ENCODE peak calls at places on chromosomes 11 and 22, in six cellular contexts. I is ovary, P is stomach, O is suprapubic skin, F is tibial nerve, Y is transverse colon. J is an unnamed sample. For H3K4me1, the result is how much of the 10 kb centered on the place peaks cover.

GRCh38 chr22:22085702-22086500 is 103.3 kb upstream of the TOP3B start:
- DNase-seq in I (no peak), P (no peak), O (no peak), F (no peak), Y (no peak), J (peak)

GRCh38 chr11:3186166-3186953 is 21.2 kb upstream of the OSBPL5 start:
- DNase-seq in I (no peak), P (no peak), O (no peak), F (no peak), Y (peak), J (no peak)

GRCh38 chr11:28674432-28675076 is 566.4 kb downstream of the METTL15 start:
- DNase-seq in I (no peak), P (no peak), O (no peak), F (no peak), Y (no peak), J (no peak)

GRCh38 chr11:69752890-69753289 is 22.3 kb downstream of the FGF4 start:
- DNase-seq in I (no peak), P (no peak), O (no peak), F (no peak), Y (no peak), J (no peak)

GRCh38 chr11:78715639-78716311 is 141.1 kb upstream of the NARS2 start:
- DNase-seq in I (no peak), P (peak), O (no peak), F (no peak), Y (peak), J (no peak)

GRCh38 chr11:65559951-65560537 is 1.9 kb upstream of the LTBP3 start:
- DNase-seq in I (no peak), P (no peak), O (no peak), F (no peak), Y (peak), J (no peak)

GRCh38 chr11:73976451-73977151 is 6.0 kb downstream of the UCP2 start:
- DNase-seq in I (no peak), P (no peak), O (no peak), F (no peak), Y (no peak), J (no peak)

GRCh38 chr11:85815186-85815911 is 4.4 kb upstream of the SYTL2 start:
- DNase-seq in I (no peak), P (no peak), O (no peak), F (no peak), Y (no peak), J (no peak)

GRCh38 chr22:39150848-39151215 is 1.6 kb downstream of the CBX7 start:
- DNase-seq in I (no peak), P (no peak), O (no peak), F (peak), Y (no peak), J (no peak)

GRCh38 chr22:23526588-23527315 is 53.3 kb downstream of the IGLL1 start:
- DNase-seq in I (peak), P (no peak), O (no peak), F (no peak), Y (no peak), J (no peak)

GRCh38 chr11:76291576-76292526 is 85.5 kb upstream of the WNT11 start:
- DNase-seq in I (no peak), P (no peak), O (no peak), F (no peak), Y (no peak), J (no peak)

GRCh38 chr11:2802389-2803185 is 83.0 kb downstream of the CDKN1C start:
- DNase-seq in I (peak), P (peak), O (peak), F (peak), Y (peak), J (no peak)

GRCh38 chr11:71913716-71914115 is 14.7 kb downstream of the XNDC1N start:
- DNase-seq in I (no peak), P (no peak), O (no peak), F (no peak), Y (no peak), J (no peak)

GRCh38 chr11:72812968-72813739 is 1.1 kb upstream of the ATG16L2 start:
- DNase-seq in I (peak), P (peak), O (no peak), F (no peak), Y (peak), J (no peak)

GRCh38 chr22:32996702-32997101 is 61.5 kb downstream of the SYN3 start:
- DNase-seq in I (no peak), P (no peak), O (peak), F (peak), Y (peak), J (peak)

GRCh38 chr22:23075525-23076216 is 5.4 kb downstream of the GNAZ start:
- DNase-seq in I (no peak), P (peak), O (no peak), F (no peak), Y (no peak), J (no peak)

GRCh38 chr11:123261345-123262106 is 66.5 kb upstream of the CLMP start:
- DNase-seq in I (peak), P (peak), O (peak), F (peak), Y (peak), J (no peak)

GRCh38 chr11:44630511-44631210 is 65.2 kb downstream of the CD82 start:
- DNase-seq in I (peak), P (peak), O (peak), F (no peak), Y (peak), J (no peak)

GRCh38 chr22:41929158-41929896 is 2.7 kb upstream of the TNFRSF13C start:
- DNase-seq in I (no peak), P (no peak), O (no peak), F (no peak), Y (no peak), J (no peak)

GRCh38 chr11:129719037-129719436 is 96.6 kb upstream of the TMEM45B start:
- DNase-seq in I (no peak), P (no peak), O (peak), F (no peak), Y (no peak), J (no peak)

GRCh38 chr11:78315724-78316123 is 101.9 kb downstream of the GAB2 start:
- DNase-seq in I (no peak), P (no peak), O (no peak), F (no peak), Y (no peak), J (no peak)

DNA sequence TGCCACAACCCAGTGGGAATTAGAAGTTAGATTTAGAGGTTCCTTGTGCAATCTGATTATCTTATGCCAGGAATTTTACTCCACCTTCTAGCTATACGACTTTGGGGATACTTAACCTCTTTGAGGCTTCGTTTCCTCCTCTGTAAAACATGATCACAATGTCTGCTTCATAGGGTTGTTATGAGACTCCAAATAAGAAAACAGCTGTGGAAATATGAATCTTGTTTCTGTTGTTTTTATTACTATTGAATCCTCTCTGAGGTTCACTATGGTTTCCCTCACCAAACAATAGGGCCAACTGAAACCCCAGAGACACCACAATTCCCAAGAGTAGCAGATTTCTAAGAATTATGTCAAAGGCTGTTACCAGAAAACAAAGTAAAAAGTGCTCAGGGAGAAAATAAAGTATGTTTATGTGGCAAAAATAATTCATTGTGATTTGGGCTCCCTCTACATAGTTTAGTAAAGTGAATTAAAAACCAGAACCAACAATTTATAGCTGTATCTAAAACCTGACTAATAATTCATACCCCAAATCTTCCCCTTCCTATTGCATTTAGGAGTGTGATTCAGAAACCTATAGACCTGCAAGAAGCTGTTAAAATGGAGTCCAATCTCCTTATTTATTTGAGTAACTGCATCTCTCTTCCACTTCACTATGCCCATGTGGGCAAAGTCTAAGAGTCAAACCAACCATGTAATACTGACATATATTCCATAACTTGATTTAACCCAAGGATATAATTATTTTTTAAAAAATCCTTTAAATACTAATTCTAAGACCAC is 38.4 kb downstream of the AMBRA1 start:
- DNase-seq in I (no peak), P (no peak), O (no peak), F (no peak), Y (no peak), J (no peak)
- H3K4me1 ChIP-seq in I (under half), P (under half), O (under half), F (half or more), Y (under half), J (half or more)

DNA sequence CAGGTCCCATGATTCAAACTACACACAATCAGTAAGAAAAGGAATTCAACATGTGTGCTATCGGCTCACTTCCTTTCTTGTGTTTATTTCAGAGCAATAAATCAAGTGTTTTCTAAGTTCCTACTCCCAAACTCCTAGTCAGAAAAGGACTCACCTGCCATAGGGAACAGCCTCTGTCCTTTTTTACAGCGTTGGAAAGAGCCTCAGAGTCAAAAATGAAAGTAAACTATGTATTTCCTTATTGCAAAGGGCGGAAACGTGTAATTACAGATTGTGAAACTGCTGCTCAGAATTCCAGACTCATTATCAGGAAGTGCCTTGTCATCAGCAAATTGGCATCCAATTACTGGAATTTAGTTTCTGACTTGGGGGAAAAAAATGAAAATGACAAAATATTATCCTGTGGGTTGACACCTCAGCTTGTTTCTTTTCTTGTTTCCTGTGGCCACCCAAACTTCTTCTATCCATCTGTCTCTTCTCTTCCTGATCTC is at the start of gene CASP4:
- DNase-seq in I (no peak), P (no peak), O (no peak), F (no peak), Y (peak), J (no peak)
- TF ChIP-seq EP300 in I (peak), P (no peak), O (no peak), F (peak), Y (no peak), J (peak)

DNA sequence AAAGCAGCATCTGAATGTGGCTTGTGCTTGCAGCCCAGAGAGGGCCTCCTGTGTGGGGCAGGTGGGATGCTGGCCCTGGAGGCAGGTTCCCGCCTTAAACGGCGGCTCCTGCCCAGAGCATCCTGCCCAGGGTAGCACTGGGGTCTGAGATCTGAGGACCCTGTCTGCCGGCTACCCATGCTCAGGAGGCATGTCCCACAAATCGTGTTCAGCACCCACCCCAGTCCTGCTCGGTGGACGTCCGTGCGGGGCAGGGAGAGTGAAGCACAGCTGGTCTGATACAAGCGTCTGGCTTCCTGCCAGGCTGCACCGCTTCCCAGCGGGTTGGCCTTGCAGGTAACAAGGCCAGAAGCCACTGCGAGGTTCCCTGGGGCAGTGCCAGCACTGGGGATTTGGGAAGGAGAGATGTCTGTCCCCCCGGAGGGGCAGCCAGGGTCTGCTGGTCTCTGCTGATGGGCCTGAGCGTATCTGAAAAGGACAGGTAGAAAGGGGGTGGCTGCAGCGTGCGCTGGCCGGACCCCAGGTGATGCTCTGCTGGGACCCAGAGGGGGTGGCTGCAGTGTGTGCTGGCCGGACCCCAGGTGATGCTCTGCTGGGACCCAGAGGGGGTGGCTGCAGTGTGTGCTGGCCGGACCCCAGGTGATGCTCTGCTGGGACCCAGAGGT is 3.6 kb downstream of the TRABD start:
- DNase-seq in I (peak), P (peak), O (no peak), F (no peak), Y (peak), J (no peak)
- H3K4me1 ChIP-seq in I (under half), P (half or more), O (half or more), F (half or more), Y (half or more), J (half or more)

GRCh38 chr11:115869780-115870431 is 365.7 kb upstream of the CADM1 start:
- DNase-seq in I (no peak), P (no peak), O (no peak), F (no peak), Y (peak), J (no peak)

GRCh38 chr11:115874843-115875242 is 370.6 kb upstream of the CADM1 start:
- DNase-seq in I (no peak), P (no peak), O (no peak), F (no peak), Y (no peak), J (no peak)

GRCh38 chr11:115872418-115872817 is 368.2 kb upstream of the CADM1 start:
- DNase-seq in I (no peak), P (no peak), O (no peak), F (no peak), Y (no peak), J (no peak)

GRCh38 chr11:115871161-115871750 is 367.0 kb upstream of the CADM1 start:
- DNase-seq in I (no peak), P (no peak), O (no peak), F (no peak), Y (no peak), J (no peak)

DNA sequence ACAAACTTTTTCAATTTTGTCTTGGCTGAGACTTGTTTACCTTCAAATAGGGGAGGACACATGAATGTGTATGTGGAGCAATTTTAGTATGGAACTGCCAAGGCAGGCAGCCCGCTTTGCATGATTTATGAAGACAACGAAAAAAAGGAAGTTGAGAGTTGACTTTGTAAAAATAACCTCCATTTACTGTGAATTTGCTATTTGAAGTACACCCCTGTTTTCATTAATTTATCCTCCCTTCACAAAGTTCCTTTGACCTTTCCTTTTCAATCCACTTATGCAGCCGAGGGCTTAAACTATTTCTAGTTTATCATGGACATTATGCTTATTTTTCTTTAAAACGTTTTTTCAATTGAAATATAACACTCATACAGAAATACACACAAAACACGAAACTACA is 369.6 kb upstream of the CADM1 start:
- DNase-seq in I (no peak), P (no peak), O (no peak), F (no peak), Y (no peak), J (no peak)
- TF ChIP-seq EP300 in I (no peak), P (no peak), O (no peak), F (no peak), Y (no peak), J (no peak)

GRCh38 chr11:6405837-6406236 is 13.1 kb downstream of the APBB1 start:
- DNase-seq in I (no peak), P (no peak), O (no peak), F (no peak), Y (no peak), J (no peak)
- H3K4me1 ChIP-seq in I (under half), P (under half), O (under half), F (under half), Y (under half), J (under half)

DNA sequence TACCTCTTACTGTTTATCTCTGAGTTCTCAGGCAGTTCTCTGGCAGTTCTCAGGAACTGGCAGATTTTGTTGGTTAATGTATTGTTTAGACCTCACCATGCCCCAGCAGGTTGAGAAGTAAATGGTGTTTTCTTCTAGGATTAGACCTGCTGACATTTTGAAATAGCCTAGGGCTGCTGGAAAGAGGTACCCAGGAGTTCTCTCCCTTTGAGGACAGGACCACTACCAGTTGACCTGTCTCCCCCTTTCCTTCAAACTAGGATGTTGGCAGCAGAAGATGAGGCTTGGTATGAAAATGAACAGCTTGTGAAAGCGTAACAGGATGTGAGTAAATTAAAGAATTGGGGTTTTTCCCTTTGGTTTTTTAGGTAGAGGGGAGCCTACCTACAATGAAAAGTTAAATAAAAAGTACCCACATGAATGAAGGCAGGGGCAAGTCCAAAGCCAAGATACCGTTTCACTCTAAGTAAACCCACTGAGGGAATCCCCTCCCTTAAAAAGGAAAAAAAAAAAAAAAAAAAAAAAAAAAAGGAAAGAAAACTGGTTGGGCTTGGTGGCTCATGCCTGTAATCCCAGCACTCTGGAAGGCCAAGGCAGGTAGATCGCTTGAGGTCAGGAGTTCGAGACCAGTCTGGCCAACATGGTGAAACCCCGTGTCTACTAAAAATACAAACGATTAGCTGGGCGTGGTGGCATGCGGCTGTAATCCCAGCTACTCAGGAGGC is 96.2 kb downstream of the PDHX start:
- DNase-seq in I (no peak), P (no peak), O (no peak), F (no peak), Y (no peak), J (no peak)
- TF ChIP-seq EP300 in I (no peak), P (no peak), O (no peak), F (no peak), Y (no peak), J (no peak)

GRCh38 chr11:111945198-111945597 is 8.1 kb downstream of the DIXDC1 start:
- DNase-seq in I (no peak), P (no peak), O (no peak), F (no peak), Y (no peak), J (no peak)

GRCh38 chr11:111942826-111943225 is 5.7 kb downstream of the DIXDC1 start:
- DNase-seq in I (no peak), P (no peak), O (no peak), F (no peak), Y (no peak), J (no peak)

GRCh38 chr11:111941963-111942362 is 4.8 kb downstream of the DIXDC1 start:
- DNase-seq in I (no peak), P (no peak), O (no peak), F (no peak), Y (no peak), J (no peak)

GRCh38 chr11:111944651-111945051 is 7.5 kb downstream of the DIXDC1 start:
- DNase-seq in I (no peak), P (no peak), O (no peak), F (no peak), Y (no peak), J (no peak)

GRCh38 chr11:111944139-111944538 is 7.0 kb downstream of the DIXDC1 start:
- DNase-seq in I (no peak), P (no peak), O (no peak), F (no peak), Y (no peak), J (no peak)
- H3K4me1 ChIP-seq in I (under half), P (under half), O (under half), F (half or more), Y (under half), J (under half)